ENCODE peak calls at places on chromosomes 2 and 18, in five cellular contexts. One of them, this sample, is unnamed.

GRCh38 chr18:58721586-58722160 is 50.4 kb downstream of the MALT1 start:
- DNase-seq in AG09319: no peak
- DNase-seq in pancreas: no peak
- DNase-seq in NB4: no peak
- DNase-seq in GM20000: no peak
- DNase-seq in this sample: no peak

GRCh38 chr18:7722955-7723354 is 155.8 kb downstream of the PTPRM start:
- DNase-seq in pancreas: no peak
- DNase-seq in AG09319: no peak
- DNase-seq in NB4: no peak
- DNase-seq in GM20000: no peak
- DNase-seq in this sample: no peak

GRCh38 chr2:78780321-78780720 is 245.2 kb upstream of the REG3G start:
- DNase-seq in NB4: no peak
- DNase-seq in GM20000: no peak
- DNase-seq in pancreas: peak
- DNase-seq in AG09319: no peak
- DNase-seq in this sample: no peak

GRCh38 chr2:112147796-112148195 is 9.6 kb downstream of the FBLN7 start:
- DNase-seq in NB4: no peak
- DNase-seq in GM20000: no peak
- DNase-seq in pancreas: no peak
- DNase-seq in AG09319: no peak
- DNase-seq in this sample: no peak

GRCh38 chr2:25341031-25341727 is 546 bp downstream of the DNMT3A start:
- DNase-seq in GM20000: peak
- DNase-seq in AG09319: no peak
- DNase-seq in NB4: peak
- DNase-seq in pancreas: no peak
- DNase-seq in this sample: peak

GRCh38 chr18:74784791-74785190 is 187.1 kb downstream of the ZNF407 start:
- DNase-seq in GM20000: no peak
- DNase-seq in AG09319: no peak
- DNase-seq in pancreas: no peak
- DNase-seq in NB4: no peak
- DNase-seq in this sample: no peak

GRCh38 chr2:131036269-131036668 is 57.0 kb downstream of the FAM168B start:
- DNase-seq in GM20000: no peak
- DNase-seq in AG09319: no peak
- DNase-seq in NB4: no peak
- DNase-seq in pancreas: peak
- DNase-seq in this sample: peak

GRCh38 chr18:2531751-2532150 is 39.6 kb downstream of the METTL4 start:
- DNase-seq in NB4: no peak
- DNase-seq in pancreas: no peak
- DNase-seq in GM20000: no peak
- DNase-seq in AG09319: no peak
- DNase-seq in this sample: no peak

GRCh38 chr2:109279243-109279860 is 150.3 kb downstream of the SH3RF3 start:
- DNase-seq in AG09319: no peak
- DNase-seq in NB4: no peak
- DNase-seq in pancreas: no peak
- DNase-seq in GM20000: no peak
- DNase-seq in this sample: no peak

GRCh38 chr2:172977330-172978052 is 98.2 kb upstream of the MAP3K20 start:
- DNase-seq in NB4: peak
- DNase-seq in AG09319: no peak
- DNase-seq in GM20000: no peak
- DNase-seq in pancreas: no peak
- DNase-seq in this sample: no peak

GRCh38 chr2:33322099-33322498 is 154.3 kb upstream of the RASGRP3 start:
- DNase-seq in pancreas: peak
- DNase-seq in GM20000: no peak
- DNase-seq in AG09319: no peak
- DNase-seq in NB4: no peak
- DNase-seq in this sample: no peak

GRCh38 chr2:96602330-96602823 is 35.7 kb downstream of the KANSL3 start:
- DNase-seq in GM20000: no peak
- DNase-seq in AG09319: no peak
- DNase-seq in NB4: peak
- DNase-seq in pancreas: peak
- DNase-seq in this sample: no peak

GRCh38 chr2:164515030-164515429 is 106.3 kb downstream of the GRB14 start:
- DNase-seq in pancreas: no peak
- DNase-seq in GM20000: no peak
- DNase-seq in AG09319: no peak
- DNase-seq in NB4: no peak
- DNase-seq in this sample: no peak

GRCh38 chr18:73750052-73750451 is 397.6 kb downstream of the FBXO15 start:
- DNase-seq in GM20000: no peak
- DNase-seq in NB4: no peak
- DNase-seq in AG09319: no peak
- DNase-seq in pancreas: no peak
- DNase-seq in this sample: no peak

GRCh38 chr2:121727950-121728349 is 8.7 kb downstream of the NIFK start:
- DNase-seq in pancreas: no peak
- DNase-seq in GM20000: no peak
- DNase-seq in AG09319: no peak
- DNase-seq in NB4: no peak
- DNase-seq in this sample: no peak

GRCh38 chr2:134717706-134718094 is 1.1 kb downstream of the TMEM163 start:
- DNase-seq in pancreas: no peak
- DNase-seq in NB4: no peak
- DNase-seq in GM20000: no peak
- DNase-seq in AG09319: no peak
- DNase-seq in this sample: peak

GRCh38 chr18:73043231-73044000 is 175.6 kb upstream of the NETO1 start:
- DNase-seq in NB4: no peak
- DNase-seq in pancreas: no peak
- DNase-seq in AG09319: no peak
- DNase-seq in GM20000: no peak
- DNase-seq in this sample: no peak

GRCh38 chr2:33059452-33060156 is 112.9 kb downstream of the LTBP1 start:
- DNase-seq in NB4: no peak
- DNase-seq in GM20000: no peak
- DNase-seq in pancreas: no peak
- DNase-seq in AG09319: no peak
- DNase-seq in this sample: no peak

GRCh38 chr18:79400591-79401381 is 5.1 kb downstream of the NFATC1 start:
- DNase-seq in pancreas: no peak
- DNase-seq in GM20000: peak
- DNase-seq in AG09319: no peak
- DNase-seq in NB4: no peak
- DNase-seq in this sample: peak

GRCh38 chr2:141411419-141411818 is 719.4 kb downstream of the LRP1B start:
- DNase-seq in GM20000: no peak
- DNase-seq in NB4: no peak
- DNase-seq in AG09319: no peak
- DNase-seq in pancreas: no peak
- DNase-seq in this sample: no peak

GRCh38 chr2:224268441-224268840 is 133.5 kb downstream of the FAM124B start:
- DNase-seq in NB4: no peak
- DNase-seq in AG09319: peak
- DNase-seq in GM20000: no peak
- DNase-seq in pancreas: no peak
- DNase-seq in this sample: no peak

GRCh38 chr18:1039421-1039820 is 134.8 kb downstream of the ADCYAP1 start:
- DNase-seq in NB4: no peak
- DNase-seq in pancreas: no peak
- DNase-seq in GM20000: no peak
- DNase-seq in AG09319: no peak
- DNase-seq in this sample: no peak

GRCh38 chr2:85796549-85797262 is 42.9 kb downstream of the ATOH8 start:
- DNase-seq in AG09319: no peak
- DNase-seq in GM20000: no peak
- DNase-seq in NB4: no peak
- DNase-seq in pancreas: no peak
- DNase-seq in this sample: peak

GRCh38 chr2:102166189-102166845 is 20.5 kb upstream of the IL1RL2 start:
- DNase-seq in AG09319: peak
- DNase-seq in NB4: peak
- DNase-seq in GM20000: no peak
- DNase-seq in pancreas: no peak
- DNase-seq in this sample: no peak
- TF ChIP-seq CTCF in AG09319: peak
- TF ChIP-seq CTCF in NB4: no peak
- TF ChIP-seq CTCF in GM20000: no peak
- TF ChIP-seq CTCF in pancreas: peak
- TF ChIP-seq CTCF in this sample: no peak

GRCh38 chr2:181675241-181675640 is 5.1 kb downstream of the NEUROD1 start:
- DNase-seq in AG09319: no peak
- DNase-seq in pancreas: no peak
- DNase-seq in NB4: no peak
- DNase-seq in GM20000: no peak
- DNase-seq in this sample: no peak
- TF ChIP-seq CTCF in AG09319: no peak
- TF ChIP-seq CTCF in pancreas: no peak
- TF ChIP-seq CTCF in NB4: no peak
- TF ChIP-seq CTCF in GM20000: no peak
- TF ChIP-seq CTCF in this sample: no peak

GRCh38 chr2:223247136-223247535 is 195.1 kb downstream of the KCNE4 start:
- DNase-seq in pancreas: no peak
- DNase-seq in NB4: peak
- DNase-seq in GM20000: no peak
- DNase-seq in AG09319: peak
- DNase-seq in this sample: no peak
- TF ChIP-seq CTCF in pancreas: no peak
- TF ChIP-seq CTCF in NB4: peak
- TF ChIP-seq CTCF in GM20000: no peak
- TF ChIP-seq CTCF in AG09319: peak
- TF ChIP-seq CTCF in this sample: peak

GRCh38 chr2:10552871-10553245 is 104.7 kb upstream of the ODC1 start:
- DNase-seq in NB4: no peak
- DNase-seq in pancreas: no peak
- DNase-seq in AG09319: no peak
- DNase-seq in GM20000: no peak
- DNase-seq in this sample: no peak
- TF ChIP-seq CTCF in NB4: no peak
- TF ChIP-seq CTCF in pancreas: no peak
- TF ChIP-seq CTCF in AG09319: no peak
- TF ChIP-seq CTCF in GM20000: no peak
- TF ChIP-seq CTCF in this sample: no peak

GRCh38 chr18:21820035-21820810 is 79.6 kb downstream of the MIB1 start:
- DNase-seq in AG09319: no peak
- DNase-seq in GM20000: peak
- DNase-seq in NB4: peak
- DNase-seq in pancreas: no peak
- DNase-seq in this sample: no peak
- TF ChIP-seq CTCF in AG09319: peak
- TF ChIP-seq CTCF in GM20000: peak
- TF ChIP-seq CTCF in NB4: peak
- TF ChIP-seq CTCF in pancreas: peak
- TF ChIP-seq CTCF in this sample: peak

GRCh38 chr18:40698129-40698528 is 1256.9 kb upstream of the PIK3C3 start:
- DNase-seq in NB4: no peak
- DNase-seq in AG09319: no peak
- DNase-seq in pancreas: no peak
- DNase-seq in GM20000: no peak
- DNase-seq in this sample: no peak
- TF ChIP-seq CTCF in NB4: no peak
- TF ChIP-seq CTCF in AG09319: no peak
- TF ChIP-seq CTCF in pancreas: no peak
- TF ChIP-seq CTCF in GM20000: no peak
- TF ChIP-seq CTCF in this sample: no peak

DNA sequence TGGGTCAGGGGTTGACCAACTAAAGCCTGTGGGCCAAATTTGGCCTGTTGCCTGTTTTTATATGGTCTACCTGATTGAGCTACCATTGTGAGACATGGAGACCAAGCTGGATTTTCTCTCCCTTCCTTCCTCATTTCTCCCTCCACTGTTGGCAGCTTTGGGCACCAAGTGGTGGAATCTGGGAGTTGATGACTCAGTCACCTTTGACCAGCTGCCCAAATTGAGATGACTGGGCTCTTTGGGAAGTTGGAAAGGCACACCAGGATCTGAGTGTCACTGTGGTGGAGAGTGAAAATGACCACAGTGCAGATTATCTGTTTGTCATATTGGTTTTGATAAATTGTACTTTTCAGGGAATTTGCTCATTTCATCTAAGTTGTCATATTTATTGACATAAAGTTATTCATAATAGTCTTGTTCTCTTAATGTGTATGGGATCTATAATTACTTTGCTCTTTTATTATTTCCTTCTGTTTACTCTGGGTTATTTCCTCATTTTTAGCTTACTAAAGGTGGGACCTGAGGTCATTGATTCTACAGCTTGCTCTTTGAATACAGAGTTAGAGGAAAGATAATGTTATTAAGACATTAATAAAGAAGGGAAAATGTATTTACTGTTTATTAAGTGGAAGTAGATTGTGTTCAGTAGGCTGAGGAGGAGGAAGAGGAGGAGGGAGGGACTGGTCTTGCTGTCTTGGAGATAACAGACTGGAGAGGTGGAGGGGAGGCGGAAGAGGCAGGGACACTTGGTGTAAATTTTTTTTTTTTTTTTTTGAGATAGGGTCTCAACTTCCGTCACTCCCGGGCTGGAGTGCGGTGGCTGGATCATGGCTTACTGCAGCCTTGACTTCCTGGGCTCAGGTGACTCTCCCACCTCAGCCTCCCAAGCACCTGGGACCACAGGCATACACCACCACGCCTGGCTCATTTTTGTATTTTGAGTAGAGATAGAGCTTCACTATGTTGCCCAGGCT is 31.8 kb downstream of the AGFG1 start:
- DNase-seq in GM20000: no peak
- DNase-seq in NB4: peak
- DNase-seq in AG09319: peak
- DNase-seq in pancreas: peak
- DNase-seq in this sample: no peak
- TF ChIP-seq CTCF in GM20000: no peak
- TF ChIP-seq CTCF in NB4: no peak
- TF ChIP-seq CTCF in AG09319: no peak
- TF ChIP-seq CTCF in pancreas: no peak
- TF ChIP-seq CTCF in this sample: no peak

GRCh38 chr2:233674314-233674713 is 2.6 kb downstream of the UGT1A9 start:
- DNase-seq in AG09319: no peak
- DNase-seq in GM20000: no peak
- DNase-seq in pancreas: no peak
- DNase-seq in NB4: no peak
- DNase-seq in this sample: no peak
- TF ChIP-seq CTCF in AG09319: no peak
- TF ChIP-seq CTCF in GM20000: no peak
- TF ChIP-seq CTCF in pancreas: no peak
- TF ChIP-seq CTCF in NB4: no peak
- TF ChIP-seq CTCF in this sample: no peak

GRCh38 chr2:69514406-69514805 is 77.2 kb upstream of the NFU1 start:
- DNase-seq in GM20000: no peak
- DNase-seq in AG09319: peak
- DNase-seq in NB4: no peak
- DNase-seq in pancreas: no peak
- DNase-seq in this sample: peak
- TF ChIP-seq CTCF in GM20000: no peak
- TF ChIP-seq CTCF in AG09319: peak
- TF ChIP-seq CTCF in NB4: no peak
- TF ChIP-seq CTCF in pancreas: no peak
- TF ChIP-seq CTCF in this sample: no peak

This sample was measured in dorsolateral prefrontal cortex.